ENCODE peak calls at places on chromosomes 7 and 10, in five cellular contexts. H is cardiac muscle cell, K is chondrocyte, Q is kidney, R is fibroblast of lung. M is an unnamed sample.

GRCh38 chr7:130884437-130885417 is 150.7 kb upstream of the KLF14 start:
- DNase-seq in Q (no peak), H (no peak), K (no peak), R (peak; percentile 75), M (no peak)

GRCh38 chr10:79930751-79931150 is 18.2 kb downstream of the SFTPD start:
- DNase-seq in R (no peak), H (no peak), K (no peak), Q (no peak), M (no peak)

GRCh38 chr10:70742537-70743429 is 42.4 kb downstream of the TBATA start:
- DNase-seq in K (peak; percentile 22), H (no peak), Q (peak; percentile 78), R (peak; percentile 85), M (no peak)

GRCh38 chr7:68420342-68420750 is 1177.9 kb upstream of the AUTS2 start:
- DNase-seq in Q (no peak), H (no peak), R (no peak), K (no peak), M (no peak)

GRCh38 chr7:46844486-46844885 is 737.4 kb downstream of the TNS3 start:
- DNase-seq in R (peak; percentile 81), Q (no peak), K (no peak), H (no peak), M (no peak)

GRCh38 chr7:152145853-152146466 is 120.5 kb downstream of the GALNT11 start:
- DNase-seq in R (peak; percentile 90), Q (no peak), K (no peak), H (peak; percentile 40), M (no peak)

GRCh38 chr10:119217937-119218579 is 10.7 kb downstream of the GRK5 start:
- DNase-seq in R (peak; percentile 35), K (no peak), Q (no peak), H (peak; percentile 35), M (no peak)

GRCh38 chr7:27917119-27917518 is 177.2 kb downstream of the TAX1BP1 start:
- DNase-seq in K (no peak), H (no peak), R (no peak), Q (no peak), M (no peak)

GRCh38 chr7:85021090-85021704 is 165.7 kb downstream of the SEMA3D start:
- DNase-seq in R (no peak), K (no peak), Q (no peak), H (peak; percentile 29), M (no peak)

GRCh38 chr10:48461623-48462481 is 143.0 kb downstream of the ARHGAP22 start:
- DNase-seq in K (no peak), H (no peak), R (no peak), Q (peak; percentile 27), M (no peak)

GRCh38 chr7:3294432-3295100 is 6.5 kb upstream of the SDK1 start:
- DNase-seq in Q (no peak), H (no peak), K (no peak), R (no peak), M (no peak)

GRCh38 chr7:151043959-151044358 is 4.4 kb upstream of the ASIC3 start:
- DNase-seq in K (no peak), R (no peak), H (no peak), Q (peak; percentile 75), M (no peak)

GRCh38 chr10:34824870-34825269 is 9.8 kb upstream of the PARD3 start:
- DNase-seq in H (no peak), Q (no peak), K (no peak), R (no peak), M (no peak)

GRCh38 chr10:14838582-14839304 is 637 bp downstream of the HSPA14 start:
- DNase-seq in Q (peak; percentile 86), R (peak; percentile 29), H (peak; percentile 75), K (peak; percentile 86), M (peak; percentile 71)

GRCh38 chr10:119687192-119688032 is 36.2 kb downstream of the BAG3 start:
- DNase-seq in K (no peak), R (peak; percentile 72), Q (no peak), H (peak; percentile 39), M (no peak)

GRCh38 chr7:135197343-135197742 is 14.0 kb downstream of the WDR91 start:
- DNase-seq in H (no peak), Q (no peak), K (no peak), R (no peak), M (no peak)

GRCh38 chr7:116805100-116805544 is 57.3 kb upstream of the CAPZA2 start:
- DNase-seq in K (no peak), R (peak; percentile 50), H (no peak), Q (no peak), M (no peak)

DNA sequence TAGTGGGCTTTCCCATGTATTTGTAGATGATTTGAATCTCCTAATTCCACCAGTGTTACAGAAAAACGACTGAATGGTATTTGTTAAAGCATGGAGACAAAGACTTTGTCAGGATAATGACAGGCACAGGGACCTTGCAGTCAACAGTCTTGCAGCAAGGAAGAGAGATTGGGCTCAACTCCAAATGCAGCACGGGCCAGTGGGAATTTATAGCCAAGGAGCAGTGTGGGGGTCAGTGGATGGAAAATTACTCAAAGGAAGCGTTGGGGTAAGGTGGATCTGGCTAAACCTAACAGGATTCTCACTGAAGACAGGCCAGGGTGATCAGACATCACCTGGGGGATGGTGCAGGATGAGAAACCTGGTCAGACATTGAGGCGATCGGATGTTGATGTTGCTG is 24.3 kb downstream of the CPVL start:
- DNase-seq in R (no peak), H (no peak), K (no peak), Q (no peak), M (no peak)
- TF ChIP-seq CTCF in R (no peak), H (no peak), K (no peak), Q (no peak), M (no peak)

GRCh38 chr10:27242951-27243551 is 2.5 kb upstream of the ACBD5 start:
- DNase-seq in K (no peak), H (peak; percentile 41), R (peak; percentile 82), Q (no peak), M (no peak)

GRCh38 chr10:27240212-27240890 is at the start of gene ACBD5:
- DNase-seq in K (peak; percentile 95), Q (peak; percentile 97), H (peak; percentile 88), R (peak; percentile 65), M (peak; percentile 77)

GRCh38 chr10:27242473-27242950 is 1.9 kb upstream of the ACBD5 start:
- DNase-seq in K (no peak), Q (no peak), R (no peak), H (no peak), M (no peak)

GRCh38 chr10:27240891-27241639 is 468 bp upstream of the ACBD5 start:
- DNase-seq in K (no peak), H (peak; percentile 17), R (no peak), Q (peak; percentile 82), M (no peak)

GRCh38 chr10:27241640-27242472 is 1.3 kb upstream of the ACBD5 start:
- DNase-seq in H (peak; percentile 97), K (peak; percentile 97), R (peak; percentile 93), Q (peak; percentile 97), M (peak; percentile 94)
- TF ChIP-seq CTCF in H (peak; percentile 22), K (peak; percentile 73), R (peak; percentile 28), Q (peak; percentile 9), M (peak; percentile 44)

DNA sequence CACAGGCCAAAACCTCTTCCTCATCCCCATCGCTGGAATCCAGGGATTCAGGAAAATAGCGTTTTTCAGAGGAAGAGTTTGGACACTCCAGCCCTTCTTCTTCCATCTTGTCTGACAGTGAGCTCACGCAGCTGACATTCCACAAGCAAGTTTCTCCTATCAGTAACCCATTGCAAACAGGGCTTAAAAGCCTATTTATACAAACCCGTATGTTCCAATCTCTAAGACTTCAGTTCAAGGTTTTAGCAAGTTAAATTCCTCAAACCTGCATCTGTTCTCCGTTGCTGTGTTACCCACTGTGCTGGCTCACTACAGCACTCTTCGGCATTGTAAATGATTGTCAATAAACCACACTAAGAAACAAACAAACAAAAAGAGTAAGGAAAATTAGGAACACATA is 373 bp downstream of the DHX32 start:
- DNase-seq in R (no peak), K (no peak), H (peak; percentile 13), Q (no peak), M (no peak)
- TF ChIP-seq CTCF in R (no peak), K (no peak), H (no peak), Q (no peak), M (no peak)

GRCh38 chr10:72375173-72375572 is 20.5 kb upstream of the DNAJB12 start:
- DNase-seq in Q (no peak), R (peak; percentile 41), K (no peak), H (peak; percentile 44), M (no peak)
- TF ChIP-seq CTCF in Q (no peak), R (no peak), K (peak; percentile 55), H (no peak), M (no peak)

DNA sequence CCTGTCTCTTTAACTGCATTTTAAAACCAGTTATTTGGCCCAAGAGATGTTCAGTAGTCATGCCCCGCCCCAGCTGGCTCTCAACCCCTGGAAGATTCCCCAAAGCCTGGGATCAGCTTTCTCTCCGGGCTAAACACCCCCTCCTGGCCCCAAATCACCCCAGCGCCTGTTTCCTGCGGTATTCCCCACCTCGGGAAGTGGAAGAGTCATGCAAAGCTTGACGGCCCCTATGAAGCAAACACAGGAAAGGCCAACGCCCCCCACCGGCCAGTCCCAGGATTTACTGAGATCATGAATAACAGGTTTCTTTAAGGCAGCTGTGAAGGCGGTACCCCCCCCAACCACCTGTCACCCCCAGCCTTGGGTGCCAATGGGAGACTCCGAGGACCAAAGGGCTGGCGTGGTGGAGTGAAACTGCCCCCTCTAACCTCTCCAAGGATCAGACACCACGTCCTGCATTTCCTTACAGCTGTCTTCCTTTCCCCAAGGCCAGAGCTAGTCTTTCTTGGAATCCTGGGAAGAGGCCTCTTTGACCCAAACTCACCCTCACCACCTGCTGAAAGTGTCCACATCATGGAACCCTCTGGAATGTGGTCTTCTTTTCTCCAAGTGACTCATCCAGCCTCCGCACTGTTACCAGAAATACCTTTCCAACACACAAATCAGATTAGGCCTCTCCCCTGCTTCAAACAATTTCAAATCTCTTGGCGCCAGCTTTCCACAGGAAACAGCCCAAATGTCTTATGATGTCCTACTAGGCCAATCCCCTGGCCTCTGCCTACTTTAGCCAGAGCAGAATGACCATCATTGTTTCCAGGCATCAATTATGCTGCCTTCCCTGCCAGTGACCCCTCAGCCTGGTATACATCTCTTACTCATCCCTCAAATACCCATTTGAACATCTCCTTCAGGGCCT is 301.5 kb downstream of the ZEB1 start:
- DNase-seq in H (peak; percentile 7), Q (peak; percentile 75), R (peak; percentile 93), K (no peak), M (no peak)
- TF ChIP-seq CTCF in H (peak; percentile 58), Q (no peak), R (peak; percentile 58), K (peak; percentile 27), M (no peak)

DNA sequence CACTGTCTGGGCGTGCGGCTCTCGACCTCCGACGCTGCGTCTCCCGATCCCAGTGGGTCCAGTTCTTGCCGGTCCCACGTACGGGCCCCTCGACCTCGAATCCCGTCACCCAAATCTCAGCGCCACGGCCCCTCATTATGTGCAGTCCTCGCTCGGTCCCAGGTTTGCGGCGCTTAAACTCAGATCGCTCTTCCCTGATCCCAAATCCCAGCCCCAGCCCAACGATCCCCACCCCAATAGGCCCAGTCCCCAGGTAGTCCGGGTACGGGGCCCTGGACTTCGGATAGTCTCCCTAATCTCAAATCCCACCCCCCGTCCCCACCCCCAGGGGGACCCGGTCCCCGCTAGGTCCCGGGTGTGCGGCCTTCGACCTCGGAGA is 666 bp downstream of the HNRNPF start:
- DNase-seq in Q (no peak), R (no peak), K (no peak), H (no peak), M (no peak)
- TF ChIP-seq CTCF in Q (no peak), R (no peak), K (peak; percentile 50), H (no peak), M (peak; percentile 47)

M was measured in type B pancreatic cell.